ENCODE peak calls at places on chromosomes 4 and X, in four cellular contexts. One of them, this sample, is unnamed.

GRCh38 chrX:40068048-40068447 is 29.7 kb downstream of the BCOR start:
- DNase-seq in mesenchymal stem cell: no peak
- DNase-seq in fibroblast of the aortic adventitia: no peak
- DNase-seq in SJSA1: no peak
- DNase-seq in this sample: no peak

GRCh38 chr4:163665521-163666334 is 171.2 kb downstream of the TMA16 start:
- DNase-seq in mesenchymal stem cell: no peak
- DNase-seq in fibroblast of the aortic adventitia: no peak
- DNase-seq in SJSA1: no peak
- DNase-seq in this sample: no peak

GRCh38 chrX:72644946-72645345 is 69.2 kb downstream of the PHKA1 start:
- DNase-seq in mesenchymal stem cell: no peak
- DNase-seq in fibroblast of the aortic adventitia: no peak
- DNase-seq in SJSA1: no peak
- DNase-seq in this sample: no peak

GRCh38 chr4:150569384-150569987 is 12.5 kb upstream of the MAB21L2 start:
- DNase-seq in mesenchymal stem cell: no peak
- DNase-seq in fibroblast of the aortic adventitia: peak; percentile 65
- DNase-seq in SJSA1: no peak
- DNase-seq in this sample: peak; percentile 17

GRCh38 chrX:672931-673330 is 42.3 kb downstream of the SHOX start:
- DNase-seq in mesenchymal stem cell: no peak
- DNase-seq in fibroblast of the aortic adventitia: no peak
- DNase-seq in SJSA1: no peak
- DNase-seq in this sample: no peak

GRCh38 chr4:153759407-153760226 is at the start of gene RNF175:
- DNase-seq in mesenchymal stem cell: no peak
- DNase-seq in fibroblast of the aortic adventitia: no peak
- DNase-seq in SJSA1: no peak
- DNase-seq in this sample: no peak

GRCh38 chr4:19034089-19034488 is 1012.5 kb upstream of the LCORL start:
- DNase-seq in mesenchymal stem cell: peak; percentile 14
- DNase-seq in fibroblast of the aortic adventitia: no peak
- DNase-seq in SJSA1: no peak
- DNase-seq in this sample: no peak

GRCh38 chr4:105666693-105667092 is 41.8 kb downstream of the INTS12 start:
- DNase-seq in mesenchymal stem cell: peak; percentile 38
- DNase-seq in fibroblast of the aortic adventitia: peak; percentile 10
- DNase-seq in SJSA1: no peak
- DNase-seq in this sample: peak; percentile 61

GRCh38 chr4:9979101-9979815 is 42.0 kb downstream of the SLC2A9 start:
- DNase-seq in mesenchymal stem cell: no peak
- DNase-seq in fibroblast of the aortic adventitia: no peak
- DNase-seq in SJSA1: no peak
- DNase-seq in this sample: no peak

GRCh38 chrX:129161108-129161507 is 362.2 kb downstream of the SMARCA1 start:
- DNase-seq in mesenchymal stem cell: no peak
- DNase-seq in fibroblast of the aortic adventitia: no peak
- DNase-seq in SJSA1: no peak
- DNase-seq in this sample: no peak

GRCh38 chr4:18366762-18367358 is 345.3 kb upstream of the LCORL start:
- DNase-seq in mesenchymal stem cell: peak; percentile 11
- DNase-seq in fibroblast of the aortic adventitia: peak; percentile 19
- DNase-seq in SJSA1: no peak
- DNase-seq in this sample: peak; percentile 37

GRCh38 chr4:171940656-171941055 is 127.5 kb downstream of the GALNTL6 start:
- DNase-seq in mesenchymal stem cell: no peak
- DNase-seq in fibroblast of the aortic adventitia: no peak
- DNase-seq in SJSA1: no peak
- DNase-seq in this sample: no peak

GRCh38 chr4:142656178-142656577 is 189.9 kb downstream of the INPP4B start:
- DNase-seq in mesenchymal stem cell: peak; percentile 42
- DNase-seq in fibroblast of the aortic adventitia: peak; percentile 23
- DNase-seq in SJSA1: no peak
- DNase-seq in this sample: peak; percentile 17

GRCh38 chr4:132646186-132646585 is 502.9 kb upstream of the PCDH10 start:
- DNase-seq in mesenchymal stem cell: no peak
- DNase-seq in fibroblast of the aortic adventitia: no peak
- DNase-seq in SJSA1: no peak
- DNase-seq in this sample: no peak

GRCh38 chr4:7936963-7937362 is 2.7 kb downstream of the AFAP1 start:
- DNase-seq in mesenchymal stem cell: no peak
- DNase-seq in fibroblast of the aortic adventitia: peak; percentile 72
- DNase-seq in SJSA1: no peak
- DNase-seq in this sample: peak; percentile 52

GRCh38 chr4:137519406-137519805 is 12.9 kb downstream of the PCDH18 start:
- DNase-seq in mesenchymal stem cell: no peak
- DNase-seq in fibroblast of the aortic adventitia: peak; percentile 81
- DNase-seq in SJSA1: no peak
- DNase-seq in this sample: no peak
- H3K4me3 ChIP-seq in mesenchymal stem cell: no peak overlapping the region
- H3K4me3 ChIP-seq in fibroblast of the aortic adventitia: no peak overlapping the region
- H3K4me3 ChIP-seq in SJSA1: no peak overlapping the region
- H3K4me3 ChIP-seq in this sample: no peak overlapping the region

GRCh38 chr4:85828295-85828910 is 353.5 kb downstream of the ARHGAP24 start:
- DNase-seq in mesenchymal stem cell: no peak
- DNase-seq in fibroblast of the aortic adventitia: peak; percentile 62
- DNase-seq in SJSA1: no peak
- DNase-seq in this sample: peak; percentile 36
- H3K4me3 ChIP-seq in mesenchymal stem cell: peak overlapping the region; percentile 67
- H3K4me3 ChIP-seq in fibroblast of the aortic adventitia: peak overlapping the region; percentile 56
- H3K4me3 ChIP-seq in SJSA1: peak overlapping the region; percentile 28
- H3K4me3 ChIP-seq in this sample: peak overlapping the region; percentile 25

GRCh38 chrX:115622534-115622933 is 61.6 kb downstream of the PLS3 start:
- DNase-seq in mesenchymal stem cell: no peak
- DNase-seq in fibroblast of the aortic adventitia: no peak
- DNase-seq in SJSA1: no peak
- DNase-seq in this sample: no peak

GRCh38 chrX:115616943-115617563 is 56.1 kb downstream of the PLS3 start:
- DNase-seq in mesenchymal stem cell: peak; percentile 66
- DNase-seq in fibroblast of the aortic adventitia: peak; percentile 58
- DNase-seq in SJSA1: peak; percentile 70
- DNase-seq in this sample: peak; percentile 55
- H3K4me3 ChIP-seq in mesenchymal stem cell: peak overlapping the region; percentile 47
- H3K4me3 ChIP-seq in fibroblast of the aortic adventitia: no peak overlapping the region
- H3K4me3 ChIP-seq in SJSA1: no peak overlapping the region
- H3K4me3 ChIP-seq in this sample: no peak overlapping the region

GRCh38 chrX:98111684-98112083 is 1228.0 kb downstream of the RPA4 start:
- DNase-seq in mesenchymal stem cell: no peak
- DNase-seq in fibroblast of the aortic adventitia: no peak
- DNase-seq in SJSA1: no peak
- DNase-seq in this sample: no peak
- H3K4me3 ChIP-seq in mesenchymal stem cell: no peak overlapping the region
- H3K4me3 ChIP-seq in fibroblast of the aortic adventitia: no peak overlapping the region
- H3K4me3 ChIP-seq in SJSA1: no peak overlapping the region
- H3K4me3 ChIP-seq in this sample: no peak overlapping the region